ENCODE peak calls at places on chromosomes 7 and 10, in five cellular contexts. One of them, this sample, is unnamed.

GRCh38 chr7:23072043-23072442 is 33.5 kb upstream of the KLHL7 start:
- DNase-seq in SW 1271: no peak
- DNase-seq in GDM1: no peak
- DNase-seq in fibroblast of the aortic adventitia: peak
- DNase-seq in testis: no peak
- DNase-seq in this sample: no peak

GRCh38 chr7:142796501-142797341 is 26.0 kb downstream of the PRSS2 start:
- DNase-seq in testis: no peak
- DNase-seq in GDM1: no peak
- DNase-seq in fibroblast of the aortic adventitia: no peak
- DNase-seq in SW 1271: no peak
- DNase-seq in this sample: no peak

GRCh38 chr7:55546826-55547225 is 25.5 kb downstream of the VOPP1 start:
- DNase-seq in testis: peak
- DNase-seq in SW 1271: peak
- DNase-seq in fibroblast of the aortic adventitia: peak
- DNase-seq in GDM1: peak
- DNase-seq in this sample: peak

GRCh38 chr7:151987748-151988529 is 31.7 kb downstream of the GALNTL5 start:
- DNase-seq in testis: no peak
- DNase-seq in SW 1271: no peak
- DNase-seq in GDM1: no peak
- DNase-seq in fibroblast of the aortic adventitia: peak
- DNase-seq in this sample: no peak

GRCh38 chr7:114865564-114865963 is 56.3 kb upstream of the MDFIC start:
- DNase-seq in SW 1271: peak
- DNase-seq in testis: peak
- DNase-seq in fibroblast of the aortic adventitia: peak
- DNase-seq in GDM1: peak
- DNase-seq in this sample: peak

GRCh38 chr10:53606951-53607350 is 834.4 kb upstream of the MBL2 start:
- DNase-seq in fibroblast of the aortic adventitia: no peak
- DNase-seq in GDM1: no peak
- DNase-seq in SW 1271: no peak
- DNase-seq in testis: no peak
- DNase-seq in this sample: no peak

GRCh38 chr10:38094923-38095574 is 912 bp downstream of the ZNF37A start:
- DNase-seq in GDM1: no peak
- DNase-seq in SW 1271: no peak
- DNase-seq in fibroblast of the aortic adventitia: peak
- DNase-seq in testis: no peak
- DNase-seq in this sample: no peak

GRCh38 chr10:22986771-22987542 is 59.1 kb downstream of the ARMC3 start:
- DNase-seq in fibroblast of the aortic adventitia: peak
- DNase-seq in GDM1: no peak
- DNase-seq in testis: no peak
- DNase-seq in SW 1271: peak
- DNase-seq in this sample: no peak

GRCh38 chr7:111710839-111711380 is 148.6 kb upstream of the IMMP2L start:
- DNase-seq in GDM1: no peak
- DNase-seq in SW 1271: no peak
- DNase-seq in testis: no peak
- DNase-seq in fibroblast of the aortic adventitia: no peak
- DNase-seq in this sample: no peak

GRCh38 chr10:110209399-110209925 is 2.1 kb downstream of the MXI1 start:
- DNase-seq in fibroblast of the aortic adventitia: peak
- DNase-seq in GDM1: no peak
- DNase-seq in SW 1271: peak
- DNase-seq in testis: peak
- DNase-seq in this sample: no peak

This sample was measured in Panc1.